ENCODE peak calls at places on chromosomes 11 and 22, in eight cellular contexts. E is fibroblast of pulmonary artery, B is GM13977, O is progenitor cell of endocrine pancreas, H is GM12891, V is SK-MEL-5, X is iPS-NIHi11, J is Right ventricle myocardium superior. G is an unnamed sample.

GRCh38 chr11:44456544-44457270 is 108.8 kb upstream of the CD82 start:
- DNase-seq in E (no peak), B (no peak), O (no peak), H (no peak), V (peak), X (peak), J (no peak), G (no peak)

GRCh38 chr22:49449811-49450386 is 377.8 kb downstream of the BRD1 start:
- DNase-seq in E (no peak), B (no peak), O (no peak), H (no peak), V (no peak), X (peak), J (no peak), G (no peak)

GRCh38 chr11:15161746-15162145 is 47.0 kb downstream of the INSC start:
- DNase-seq in E (no peak), B (no peak), O (no peak), H (no peak), V (no peak), X (no peak), J (no peak), G (no peak)

GRCh38 chr22:49574205-49574604 is 253.5 kb downstream of the BRD1 start:
- DNase-seq in E (no peak), B (no peak), O (no peak), H (no peak), V (no peak), X (no peak), J (no peak), G (no peak)

GRCh38 chr11:45155627-45156180 is 9.3 kb downstream of the PRDM11 start:
- DNase-seq in E (no peak), B (no peak), O (no peak), H (no peak), V (no peak), X (no peak), J (no peak), G (no peak)

GRCh38 chr22:19082101-19082500 is 40.1 kb downstream of the DGCR2 start:
- DNase-seq in E (no peak), B (no peak), O (no peak), H (no peak), V (no peak), X (no peak), J (no peak), G (no peak)

GRCh38 chr11:36077886-36078685 is 134.2 kb downstream of the LDLRAD3 start:
- DNase-seq in E (no peak), B (no peak), O (no peak), H (no peak), V (no peak), X (no peak), J (no peak), G (no peak)

GRCh38 chr11:76656571-76657081 is 13.9 kb downstream of the LRRC32 start:
- DNase-seq in E (no peak), B (no peak), O (no peak), H (no peak), V (no peak), X (no peak), J (peak), G (peak)

GRCh38 chr11:116082256-116082655 is 578.0 kb upstream of the CADM1 start:
- DNase-seq in E (no peak), B (no peak), O (no peak), H (no peak), V (no peak), X (no peak), J (no peak), G (no peak)

GRCh38 chr22:44659140-44659539 is 42.9 kb upstream of the PRR5 start:
- DNase-seq in E (no peak), B (no peak), O (no peak), H (no peak), V (no peak), X (no peak), J (peak), G (no peak)

GRCh38 chr11:72625746-72626636 is 48.2 kb downstream of the PDE2A start:
- DNase-seq in E (peak), B (no peak), O (no peak), H (no peak), V (no peak), X (peak), J (peak), G (peak)

GRCh38 chr11:34948721-34949120 is 32.3 kb downstream of the PDHX start:
- DNase-seq in E (peak), B (no peak), O (no peak), H (no peak), V (no peak), X (no peak), J (no peak), G (no peak)

GRCh38 chr11:24575392-24575791 is 78.5 kb downstream of the LUZP2 start:
- DNase-seq in E (peak), B (no peak), O (no peak), H (no peak), V (no peak), X (no peak), J (no peak), G (no peak)

GRCh38 chr11:78542007-78542406 is 32.7 kb downstream of the NARS2 start:
- DNase-seq in E (no peak), B (peak), O (no peak), H (no peak), V (no peak), X (no peak), J (no peak), G (no peak)

GRCh38 chr11:119206512-119207299 is 567 bp downstream of the CBL start:
- DNase-seq in E (no peak), B (peak), O (peak), H (no peak), V (peak), X (peak), J (peak), G (peak)

GRCh38 chr11:65316311-65316978 is 1.8 kb downstream of the CDC42EP2 start:
- DNase-seq in E (peak), B (no peak), O (no peak), H (no peak), V (no peak), X (no peak), J (peak), G (peak)

GRCh38 chr11:9462172-9462799 is 1.5 kb downstream of the ZNF143 start:
- DNase-seq in E (peak), B (no peak), O (no peak), H (no peak), V (no peak), X (no peak), J (no peak), G (no peak)

GRCh38 chr22:49763696-49764095 is 64.0 kb downstream of the BRD1 start:
- DNase-seq in E (no peak), B (no peak), O (peak), H (peak), V (no peak), X (no peak), J (no peak), G (no peak)

GRCh38 chr11:112776834-112777793 is 184.1 kb upstream of the NCAM1 start:
- DNase-seq in E (peak), B (no peak), O (no peak), H (no peak), V (no peak), X (no peak), J (no peak), G (no peak)

GRCh38 chr22:27991586-27992293 is 72.7 kb upstream of the PITPNB start:
- DNase-seq in E (no peak), B (peak), O (no peak), H (no peak), V (no peak), X (no peak), J (no peak), G (no peak)

GRCh38 chr22:28799834-28800307 is 498 bp downstream of the XBP1 start:
- DNase-seq in E (peak), B (no peak), O (peak), H (no peak), V (peak), X (peak), J (peak), G (peak)

GRCh38 chr11:76579047-76579751 is 91.3 kb downstream of the LRRC32 start:
- DNase-seq in E (peak), B (no peak), O (no peak), H (no peak), V (no peak), X (no peak), J (peak), G (no peak)

GRCh38 chr11:44949160-44950035 is 1.3 kb downstream of the TP53I11 start:
- DNase-seq in E (peak), B (peak), O (peak), H (no peak), V (peak), X (peak), J (peak), G (peak)

GRCh38 chr22:46421272-46421671 is 85.8 kb downstream of the TRMU start:
- DNase-seq in E (no peak), B (no peak), O (no peak), H (peak), V (no peak), X (no peak), J (no peak), G (no peak)

GRCh38 chr11:62208785-62209144 is 292 bp downstream of the SCGB2A1 start:
- DNase-seq in E (no peak), B (no peak), O (no peak), H (no peak), V (no peak), X (no peak), J (no peak), G (no peak)

GRCh38 chr11:60987577-60988277 is 16.2 kb downstream of the CD6 start:
- DNase-seq in E (no peak), B (no peak), O (no peak), H (no peak), V (no peak), X (no peak), J (no peak), G (no peak)

GRCh38 chr11:63667993-63668392 is 3.2 kb downstream of the ATL3 start:
- DNase-seq in E (peak), B (no peak), O (no peak), H (no peak), V (no peak), X (no peak), J (no peak), G (no peak)

GRCh38 chr11:7612661-7613393 is 60.5 kb downstream of the CYB5R2 start:
- DNase-seq in E (peak), B (peak), O (no peak), H (no peak), V (no peak), X (no peak), J (no peak), G (no peak)

GRCh38 chr11:1422981-1423380 is 33.2 kb downstream of the BRSK2 start:
- DNase-seq in E (no peak), B (no peak), O (no peak), H (no peak), V (no peak), X (no peak), J (no peak), G (no peak)

GRCh38 chr22:33658775-33659174 is 261.5 kb downstream of the LARGE1 start:
- DNase-seq in E (peak), B (no peak), O (no peak), H (no peak), V (peak), X (no peak), J (peak), G (peak)

GRCh38 chr11:64165482-64165841 is 451 bp downstream of the MACROD1 start:
- DNase-seq in E (no peak), B (no peak), O (peak), H (no peak), V (no peak), X (peak), J (peak), G (peak)

GRCh38 chr11:117915219-117915618 is 14.0 kb downstream of the TMPRSS13 start:
- DNase-seq in E (no peak), B (no peak), O (no peak), H (no peak), V (no peak), X (no peak), J (no peak), G (no peak)

GRCh38 chr11:20015529-20016427 is 144.5 kb downstream of the DBX1 start:
- DNase-seq in E (peak), B (no peak), O (no peak), H (no peak), V (peak), X (no peak), J (no peak), G (no peak)

GRCh38 chr22:20087319-20088262 is 7.5 kb downstream of the DGCR8 start:
- DNase-seq in E (no peak), B (no peak), O (no peak), H (no peak), V (no peak), X (no peak), J (peak), G (no peak)

GRCh38 chr11:16818284-16818683 is 79.8 kb downstream of the C11orf58 start:
- DNase-seq in E (no peak), B (no peak), O (no peak), H (no peak), V (no peak), X (no peak), J (no peak), G (no peak)

GRCh38 chr11:11946180-11946579 is 62.2 kb downstream of the DKK3 start:
- DNase-seq in E (peak), B (no peak), O (no peak), H (no peak), V (no peak), X (no peak), J (no peak), G (no peak)